ENCODE peak calls at places on chromosomes 3 and 15, in seven cellular contexts. One of them, this sample, is unnamed.

GRCh38 chr3:147191795-147192385 is 214.5 kb downstream of the ZIC4 start:
- DNase-seq in OCI-LY7: peak; percentile 36
- DNase-seq in endodermal cell: peak; percentile 81
- DNase-seq in upper lobe of left lung: no peak
- DNase-seq in NB4: peak; percentile 55
- DNase-seq in fibroblast of mammary gland: peak; percentile 80
- DNase-seq in ovary: no peak
- DNase-seq in this sample: peak; percentile 24

GRCh38 chr3:197363553-197364409 is 65.4 kb upstream of the DLG1 start:
- DNase-seq in OCI-LY7: no peak
- DNase-seq in endodermal cell: no peak
- DNase-seq in upper lobe of left lung: no peak
- DNase-seq in NB4: no peak
- DNase-seq in fibroblast of mammary gland: no peak
- DNase-seq in ovary: no peak
- DNase-seq in this sample: no peak

GRCh38 chr3:157026091-157026490 is 133.9 kb downstream of the CCNL1 start:
- DNase-seq in OCI-LY7: no peak
- DNase-seq in endodermal cell: no peak
- DNase-seq in upper lobe of left lung: no peak
- DNase-seq in NB4: no peak
- DNase-seq in fibroblast of mammary gland: no peak
- DNase-seq in ovary: no peak
- DNase-seq in this sample: no peak

GRCh38 chr3:48065035-48065434 is 48.8 kb upstream of the MAP4 start:
- DNase-seq in OCI-LY7: no peak
- DNase-seq in endodermal cell: no peak
- DNase-seq in upper lobe of left lung: no peak
- DNase-seq in NB4: no peak
- DNase-seq in fibroblast of mammary gland: no peak
- DNase-seq in ovary: no peak
- DNase-seq in this sample: no peak

GRCh38 chr3:181052256-181052655 is 62.7 kb upstream of the DNAJC19 start:
- DNase-seq in OCI-LY7: no peak
- DNase-seq in endodermal cell: no peak
- DNase-seq in upper lobe of left lung: no peak
- DNase-seq in NB4: no peak
- DNase-seq in fibroblast of mammary gland: no peak
- DNase-seq in ovary: no peak
- DNase-seq in this sample: no peak

GRCh38 chr15:35557544-35557943 is 11.6 kb upstream of the DPH6 start:
- DNase-seq in OCI-LY7: no peak
- DNase-seq in endodermal cell: no peak
- DNase-seq in upper lobe of left lung: no peak
- DNase-seq in NB4: peak; percentile 58
- DNase-seq in fibroblast of mammary gland: peak; percentile 96
- DNase-seq in ovary: no peak
- DNase-seq in this sample: no peak

GRCh38 chr15:40314723-40315276 is 7.1 kb upstream of the PLCB2 start:
- DNase-seq in OCI-LY7: no peak
- DNase-seq in endodermal cell: no peak
- DNase-seq in upper lobe of left lung: no peak
- DNase-seq in NB4: no peak
- DNase-seq in fibroblast of mammary gland: peak; percentile 49
- DNase-seq in ovary: no peak
- DNase-seq in this sample: no peak

GRCh38 chr3:108202834-108203233 is 19.4 kb downstream of the IFT57 start:
- DNase-seq in OCI-LY7: no peak
- DNase-seq in endodermal cell: peak; percentile 81
- DNase-seq in upper lobe of left lung: no peak
- DNase-seq in NB4: peak; percentile 20
- DNase-seq in fibroblast of mammary gland: no peak
- DNase-seq in ovary: no peak
- DNase-seq in this sample: no peak

GRCh38 chr15:93823971-93824866 is 407.1 kb upstream of the MCTP2 start:
- DNase-seq in OCI-LY7: no peak
- DNase-seq in endodermal cell: no peak
- DNase-seq in upper lobe of left lung: no peak
- DNase-seq in NB4: no peak
- DNase-seq in fibroblast of mammary gland: no peak
- DNase-seq in ovary: no peak
- DNase-seq in this sample: no peak

GRCh38 chr15:34696506-34696905 is 58.3 kb downstream of the GJD2 start:
- DNase-seq in OCI-LY7: no peak
- DNase-seq in endodermal cell: no peak
- DNase-seq in upper lobe of left lung: no peak
- DNase-seq in NB4: no peak
- DNase-seq in fibroblast of mammary gland: no peak
- DNase-seq in ovary: no peak
- DNase-seq in this sample: no peak

DNA sequence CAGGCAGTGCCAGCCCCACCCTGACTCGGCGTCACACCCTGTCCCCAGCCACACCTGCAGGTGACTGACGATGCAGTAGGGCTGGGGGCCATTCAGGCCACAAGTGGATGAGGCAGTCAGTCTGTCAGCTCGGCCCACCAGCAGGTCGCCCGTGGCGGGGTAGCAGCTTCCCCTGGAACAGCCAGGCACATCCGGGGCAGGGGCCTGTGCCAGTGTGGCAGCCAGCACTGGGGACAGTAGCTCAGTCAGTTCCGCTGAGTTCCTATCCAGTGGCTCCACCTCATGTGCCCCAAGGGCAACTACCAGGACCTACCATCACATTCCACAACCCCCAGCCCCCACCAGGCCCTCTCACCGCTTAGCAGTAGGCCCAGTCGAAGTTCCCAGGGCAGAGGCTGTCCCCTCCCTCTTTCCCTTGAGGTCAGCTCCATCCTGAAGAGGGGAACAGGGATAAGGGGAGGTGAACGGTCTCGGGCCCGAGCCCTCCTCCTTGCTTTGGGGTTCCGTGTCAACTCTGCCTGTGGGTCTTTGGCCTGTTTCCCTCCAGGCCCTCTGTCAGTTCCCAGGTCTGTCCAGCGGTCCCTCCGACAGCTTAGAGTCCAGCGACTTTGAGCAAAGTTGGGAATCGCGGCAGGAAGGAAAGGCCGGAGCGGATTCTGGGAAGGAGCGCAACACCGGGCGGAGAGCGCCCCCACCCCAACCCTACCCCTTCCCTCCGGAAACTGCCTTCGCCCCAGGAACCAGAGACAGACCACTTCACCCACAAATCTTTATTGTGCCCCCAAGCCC is at the start of gene LAMB2:
- DNase-seq in OCI-LY7: no peak
- DNase-seq in endodermal cell: peak; percentile 94
- DNase-seq in upper lobe of left lung: peak; percentile 73
- DNase-seq in NB4: no peak
- DNase-seq in fibroblast of mammary gland: peak; percentile 68
- DNase-seq in ovary: peak; percentile 82
- DNase-seq in this sample: no peak
- TF ChIP-seq CTCF in OCI-LY7: no peak
- TF ChIP-seq CTCF in endodermal cell: no peak
- TF ChIP-seq CTCF in upper lobe of left lung: no peak
- TF ChIP-seq CTCF in NB4: no peak
- TF ChIP-seq CTCF in fibroblast of mammary gland: no peak
- TF ChIP-seq CTCF in ovary: no peak
- TF ChIP-seq CTCF in this sample: no peak

DNA sequence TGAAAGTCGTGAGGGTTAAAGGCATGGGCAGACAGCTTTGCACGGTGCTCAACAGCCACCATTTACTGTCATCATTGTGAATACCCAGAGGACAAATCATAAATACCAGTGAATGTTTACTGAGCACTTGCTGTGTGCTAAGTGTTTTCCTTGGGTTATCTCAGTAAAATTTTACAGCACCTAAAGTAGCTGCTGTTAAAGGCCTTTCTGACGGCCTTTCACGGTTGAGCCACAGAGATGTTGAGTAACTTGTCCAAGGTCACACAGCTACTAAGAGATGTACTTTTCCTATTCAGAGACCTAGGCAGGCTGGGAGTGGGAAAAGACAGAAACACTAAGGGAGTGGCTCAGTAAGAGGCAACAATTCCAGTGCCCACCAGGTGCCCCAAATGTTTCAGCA is 393 bp upstream of the CPNE9 start:
- DNase-seq in OCI-LY7: no peak
- DNase-seq in endodermal cell: no peak
- DNase-seq in upper lobe of left lung: no peak
- DNase-seq in NB4: no peak
- DNase-seq in fibroblast of mammary gland: no peak
- DNase-seq in ovary: no peak
- DNase-seq in this sample: no peak
- H3K4me3 ChIP-seq in OCI-LY7: no peak overlapping the region
- H3K4me3 ChIP-seq in endodermal cell: no peak overlapping the region
- H3K4me3 ChIP-seq in upper lobe of left lung: no peak overlapping the region
- H3K4me3 ChIP-seq in NB4: no peak overlapping the region
- H3K4me3 ChIP-seq in fibroblast of mammary gland: no peak overlapping the region
- H3K4me3 ChIP-seq in ovary: no peak overlapping the region
- H3K4me3 ChIP-seq in this sample: no peak overlapping the region

GRCh38 chr15:62128916-62129315 is 36.2 kb downstream of the C2CD4B start:
- DNase-seq in OCI-LY7: peak; percentile 31
- DNase-seq in endodermal cell: no peak
- DNase-seq in upper lobe of left lung: no peak
- DNase-seq in NB4: no peak
- DNase-seq in fibroblast of mammary gland: no peak
- DNase-seq in ovary: no peak
- DNase-seq in this sample: no peak

GRCh38 chr15:62124953-62125263 is 40.2 kb downstream of the C2CD4B start:
- DNase-seq in OCI-LY7: peak; percentile 3
- DNase-seq in endodermal cell: no peak
- DNase-seq in upper lobe of left lung: no peak
- DNase-seq in NB4: no peak
- DNase-seq in fibroblast of mammary gland: no peak
- DNase-seq in ovary: no peak
- DNase-seq in this sample: no peak

GRCh38 chr15:62126364-62126763 is 38.7 kb downstream of the C2CD4B start:
- DNase-seq in OCI-LY7: no peak
- DNase-seq in endodermal cell: no peak
- DNase-seq in upper lobe of left lung: no peak
- DNase-seq in NB4: no peak
- DNase-seq in fibroblast of mammary gland: no peak
- DNase-seq in ovary: no peak
- DNase-seq in this sample: no peak

GRCh38 chr15:62124176-62124952 is 40.7 kb downstream of the C2CD4B start:
- DNase-seq in OCI-LY7: peak; percentile 6
- DNase-seq in endodermal cell: no peak
- DNase-seq in upper lobe of left lung: no peak
- DNase-seq in NB4: no peak
- DNase-seq in fibroblast of mammary gland: no peak
- DNase-seq in ovary: no peak
- DNase-seq in this sample: no peak

DNA sequence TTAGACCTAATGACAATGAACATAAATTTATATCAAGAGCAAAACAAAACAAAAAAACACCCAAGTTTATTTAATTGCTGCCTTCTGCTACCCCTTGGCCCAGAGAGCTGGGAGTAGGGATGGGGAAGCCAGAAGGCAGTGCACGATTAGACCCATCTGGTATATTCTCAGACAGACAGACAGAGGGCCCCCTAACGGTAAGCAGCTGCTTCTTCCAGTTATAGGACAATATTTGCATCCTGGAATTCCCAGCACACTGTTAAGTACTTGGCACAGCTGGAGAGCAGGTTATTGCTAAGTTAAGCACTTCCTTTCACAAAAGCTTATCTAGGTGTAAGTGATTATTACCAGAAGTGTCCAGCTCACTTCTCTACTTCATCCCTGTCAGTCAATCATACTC is 39.3 kb downstream of the C2CD4B start:
- DNase-seq in OCI-LY7: peak; percentile 5
- DNase-seq in endodermal cell: no peak
- DNase-seq in upper lobe of left lung: peak; percentile 59
- DNase-seq in NB4: peak; percentile 2
- DNase-seq in fibroblast of mammary gland: peak; percentile 61
- DNase-seq in ovary: no peak
- DNase-seq in this sample: no peak
- TF ChIP-seq CTCF in OCI-LY7: peak; percentile 61
- TF ChIP-seq CTCF in endodermal cell: peak; percentile 40
- TF ChIP-seq CTCF in upper lobe of left lung: peak; percentile 44
- TF ChIP-seq CTCF in NB4: no peak
- TF ChIP-seq CTCF in fibroblast of mammary gland: peak; percentile 68
- TF ChIP-seq CTCF in ovary: no peak
- TF ChIP-seq CTCF in this sample: peak; percentile 49

DNA sequence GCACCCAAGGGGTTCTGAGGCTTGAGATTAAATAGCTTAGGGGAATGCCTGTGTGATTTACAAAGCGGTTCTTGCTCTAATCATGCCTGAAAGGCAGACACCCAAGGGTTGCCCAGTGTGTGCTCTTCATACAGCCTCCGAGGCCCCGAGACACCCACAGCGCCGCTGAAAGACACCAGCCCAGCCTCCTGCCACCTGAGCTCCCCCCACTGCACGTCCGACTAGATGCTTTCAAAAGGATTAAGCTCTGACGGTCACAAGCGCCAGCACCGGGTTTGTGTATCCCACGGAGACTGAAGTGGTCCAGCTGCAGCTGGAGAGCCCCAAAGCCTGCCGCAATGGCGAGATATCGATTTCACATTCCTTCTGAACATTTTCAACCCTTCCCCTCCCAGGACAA is 50.3 kb downstream of the SPATA12 start:
- DNase-seq in OCI-LY7: no peak
- DNase-seq in endodermal cell: no peak
- DNase-seq in upper lobe of left lung: no peak
- DNase-seq in NB4: no peak
- DNase-seq in fibroblast of mammary gland: no peak
- DNase-seq in ovary: no peak
- DNase-seq in this sample: no peak
- H3K4me3 ChIP-seq in OCI-LY7: no peak overlapping the region
- H3K4me3 ChIP-seq in endodermal cell: no peak overlapping the region
- H3K4me3 ChIP-seq in upper lobe of left lung: no peak overlapping the region
- H3K4me3 ChIP-seq in NB4: no peak overlapping the region
- H3K4me3 ChIP-seq in fibroblast of mammary gland: no peak overlapping the region
- H3K4me3 ChIP-seq in ovary: no peak overlapping the region
- H3K4me3 ChIP-seq in this sample: no peak overlapping the region

GRCh38 chr3:49238274-49239127 is 38.5 kb downstream of the C3orf62 start:
- DNase-seq in OCI-LY7: peak; percentile 68
- DNase-seq in endodermal cell: no peak
- DNase-seq in upper lobe of left lung: peak; percentile 71
- DNase-seq in NB4: peak; percentile 95
- DNase-seq in fibroblast of mammary gland: peak; percentile 76
- DNase-seq in ovary: peak; percentile 65
- DNase-seq in this sample: no peak
- TF ChIP-seq CTCF in OCI-LY7: no peak
- TF ChIP-seq CTCF in endodermal cell: no peak
- TF ChIP-seq CTCF in upper lobe of left lung: no peak
- TF ChIP-seq CTCF in NB4: no peak
- TF ChIP-seq CTCF in fibroblast of mammary gland: no peak
- TF ChIP-seq CTCF in ovary: no peak
- TF ChIP-seq CTCF in this sample: no peak